ENCODE peak calls at places on chromosomes 11 and 22, in ten cellular contexts. D is H54, F is IMR-90, M is stomach, S is sigmoid colon, Z is Peyer's patch, N is transverse colon, P is erythroblast, B is tibial nerve, K is A549. Y is an unnamed sample.

GRCh38 chr22:40209945-40210485 is 32.3 kb downstream of the TNRC6B start:
- DNase-seq in D (no peak), F (no peak), M (no peak), S (no peak), Z (no peak), N (no peak), P (no peak), B (no peak), K (no peak), Y (no peak)

GRCh38 chr22:25452116-25452700 is 112.3 kb upstream of the GRK3 start:
- DNase-seq in D (no peak), F (peak; percentile 37), M (no peak), S (no peak), Z (no peak), N (no peak), P (no peak), B (no peak), K (no peak), Y (no peak)

GRCh38 chr11:20355221-20356219 is 8.0 kb upstream of the HTATIP2 start:
- DNase-seq in D (no peak), F (peak; percentile 58), M (peak; percentile 35), S (no peak), Z (no peak), N (peak; percentile 51), P (peak; percentile 52), B (no peak), K (peak; percentile 52), Y (no peak)

GRCh38 chr11:31820438-31820818 is 9.3 kb upstream of the PAX6 start:
- DNase-seq in D (no peak), F (no peak), M (no peak), S (no peak), Z (peak; percentile 45), N (no peak), P (no peak), B (no peak), K (no peak), Y (no peak)

GRCh38 chr22:46113910-46114517 is 36.3 kb upstream of the PPARA start:
- DNase-seq in D (no peak), F (no peak), M (no peak), S (peak; percentile 89), Z (no peak), N (no peak), P (no peak), B (no peak), K (no peak), Y (no peak)

GRCh38 chr11:8671651-8672062 is 10.8 kb downstream of the TRIM66 start:
- DNase-seq in D (peak; percentile 49), F (peak; percentile 87), M (no peak), S (peak; percentile 82), Z (no peak), N (no peak), P (no peak), B (no peak), K (no peak), Y (no peak)

GRCh38 chr11:76834151-76834550 is 26.6 kb upstream of the ACER3 start:
- DNase-seq in D (no peak), F (peak; percentile 63), M (no peak), S (no peak), Z (no peak), N (no peak), P (no peak), B (no peak), K (no peak), Y (no peak)

GRCh38 chr11:130771708-130772107 is 144.6 kb downstream of the SNX19 start:
- DNase-seq in D (no peak), F (peak; percentile 46), M (no peak), S (no peak), Z (no peak), N (no peak), P (no peak), B (no peak), K (no peak), Y (no peak)

GRCh38 chr11:106030609-106031008 is 8.6 kb upstream of the MSANTD4 start:
- DNase-seq in D (no peak), F (no peak), M (no peak), S (no peak), Z (no peak), N (no peak), P (no peak), B (no peak), K (no peak), Y (no peak)

GRCh38 chr11:33344611-33345010 is 87.4 kb downstream of the HIPK3 start:
- DNase-seq in D (no peak), F (peak; percentile 18), M (no peak), S (no peak), Z (no peak), N (no peak), P (no peak), B (no peak), K (no peak), Y (no peak)

GRCh38 chr11:33350287-33350686 is 93.1 kb downstream of the HIPK3 start:
- DNase-seq in D (no peak), F (no peak), M (no peak), S (no peak), Z (no peak), N (no peak), P (no peak), B (no peak), K (no peak), Y (no peak)

GRCh38 chr11:33347490-33348125 is 90.4 kb downstream of the HIPK3 start:
- DNase-seq in D (no peak), F (no peak), M (no peak), S (no peak), Z (no peak), N (no peak), P (peak; percentile 43), B (no peak), K (no peak), Y (peak; percentile 84)
- TF ChIP-seq POLR2A in D (no peak), F (no peak), M (no peak), S (no peak), Z (no peak), N (no peak), P (no peak), B (no peak), K (no peak), Y (no peak)

GRCh38 chr11:62908468-62909072 is 12.6 kb downstream of the CHRM1 start:
- DNase-seq in D (no peak), F (no peak), M (peak; percentile 48), S (no peak), Z (no peak), N (no peak), P (no peak), B (no peak), K (no peak), Y (no peak)

GRCh38 chr11:62912268-62912667 is 8.9 kb downstream of the CHRM1 start:
- DNase-seq in D (no peak), F (no peak), M (no peak), S (no peak), Z (no peak), N (no peak), P (no peak), B (no peak), K (no peak), Y (no peak)

GRCh38 chr11:62911137-62912130 is 9.7 kb downstream of the CHRM1 start:
- DNase-seq in D (no peak), F (no peak), M (no peak), S (no peak), Z (no peak), N (no peak), P (no peak), B (no peak), K (no peak), Y (no peak)

GRCh38 chr11:62910141-62910882 is 10.9 kb downstream of the CHRM1 start:
- DNase-seq in D (no peak), F (no peak), M (no peak), S (no peak), Z (no peak), N (no peak), P (no peak), B (no peak), K (no peak), Y (no peak)

DNA sequence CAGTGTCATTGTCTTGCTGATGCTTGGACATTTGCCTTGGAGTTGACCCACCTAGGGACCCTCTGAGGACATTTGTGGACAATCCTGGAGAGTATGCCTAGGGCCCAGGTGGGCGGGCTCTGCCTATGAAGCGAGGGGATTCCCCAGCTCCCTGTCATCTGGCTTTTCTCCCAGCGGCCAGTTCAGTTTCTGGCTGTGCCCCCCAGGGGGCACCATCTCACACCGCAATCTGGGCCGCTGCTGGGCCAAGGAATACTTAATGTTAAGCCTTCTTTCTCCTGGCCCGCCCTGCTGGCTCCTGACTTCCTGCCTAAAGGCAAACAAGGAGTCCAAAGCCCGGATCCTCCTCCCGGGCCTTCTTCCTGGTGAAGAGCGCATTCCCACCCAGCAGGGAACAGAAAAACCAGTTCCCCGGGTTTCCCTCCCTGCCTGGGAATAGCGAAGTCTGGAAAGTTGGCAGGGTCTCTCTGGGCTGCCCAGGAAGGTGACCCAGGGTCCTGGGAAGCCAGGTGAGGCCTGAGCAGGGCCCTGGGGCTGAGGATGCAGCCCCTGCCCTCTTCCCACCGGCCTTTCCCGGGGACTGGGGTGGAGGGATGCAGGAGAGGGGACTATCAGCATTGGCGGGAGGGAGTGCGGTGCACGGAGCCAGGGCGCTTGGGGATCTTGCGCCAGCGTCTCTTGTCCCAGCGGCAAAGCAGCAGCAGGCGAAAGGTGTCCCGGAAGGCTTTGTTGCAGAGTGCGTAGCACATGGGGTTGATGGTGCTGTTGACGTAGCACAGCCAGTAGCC is 11.9 kb downstream of the CHRM1 start:
- DNase-seq in D (peak; percentile 79), F (peak; percentile 73), M (peak; percentile 90), S (peak; percentile 72), Z (peak; percentile 80), N (peak; percentile 85), P (peak; percentile 18), B (peak; percentile 25), K (peak; percentile 70), Y (no peak)
- TF ChIP-seq POLR2A in D (no peak), F (no peak), M (no peak), S (no peak), Z (no peak), N (no peak), P (no peak), B (no peak), K (no peak), Y (no peak)

GRCh38 chr11:46700251-46701077 is at the start of the genes ARHGAP1 and ZNF408:
- DNase-seq in D (peak; percentile 88), F (peak; percentile 98), M (peak; percentile 99), S (peak; percentile 99), Z (peak; percentile 99), N (peak; percentile 100), P (peak; percentile 99), B (peak; percentile 99), K (peak; percentile 89), Y (peak; percentile 100)
- TF ChIP-seq POLR2A in D (peak; percentile 96), F (peak; percentile 95), M (peak; percentile 92), S (peak; percentile 70), Z (peak; percentile 95), N (peak; percentile 97), P (peak; percentile 66), B (peak; percentile 58), K (peak; percentile 76), Y (no peak)

DNA sequence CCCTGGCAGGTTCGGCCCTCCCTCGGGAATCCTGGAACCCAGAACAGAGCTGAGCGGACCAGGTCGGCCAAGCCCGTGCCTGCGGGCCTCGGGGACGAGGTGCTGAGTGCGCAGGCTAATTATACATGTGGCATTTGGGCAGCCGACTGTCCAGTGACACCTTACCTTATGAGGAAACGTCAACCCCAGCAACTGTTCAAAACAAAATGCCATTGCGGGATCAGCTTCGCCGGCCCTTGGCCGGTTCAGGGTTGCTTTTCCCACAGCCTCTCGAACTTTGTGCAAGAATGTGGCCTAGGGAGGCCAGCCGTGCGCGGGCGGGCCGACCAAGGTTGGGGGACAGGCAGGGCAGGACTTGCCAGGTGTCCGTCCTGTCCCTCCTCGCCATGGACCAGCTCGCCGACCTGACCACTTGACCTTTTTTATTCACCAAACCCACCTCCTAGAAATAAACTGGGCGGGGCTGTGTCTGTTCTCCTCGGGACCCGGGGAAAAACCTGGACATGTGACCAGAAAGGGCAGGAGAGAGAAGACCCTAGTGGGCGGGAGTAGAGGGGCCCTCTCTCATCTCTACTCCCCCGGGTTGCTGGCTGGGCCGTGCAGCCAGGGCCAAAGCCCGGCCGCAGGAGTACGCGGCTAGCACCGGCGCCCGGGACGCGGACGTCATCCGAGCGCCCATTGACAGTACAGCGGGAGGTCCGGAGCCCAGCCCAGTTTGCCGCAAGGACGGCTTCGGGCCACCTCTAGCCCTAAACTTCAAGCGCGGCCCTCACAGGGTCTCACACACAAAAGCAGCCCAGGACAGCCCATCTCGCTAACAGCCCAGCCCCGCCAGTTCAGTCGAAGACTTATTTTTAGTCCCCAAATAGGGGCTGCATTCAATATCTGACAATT is 134.3 kb upstream of the C11orf58 start:
- DNase-seq in D (no peak), F (peak; percentile 58), M (peak; percentile 35), S (peak; percentile 65), Z (peak; percentile 73), N (peak; percentile 46), P (peak; percentile 88), B (peak; percentile 43), K (no peak), Y (peak; percentile 74)
- TF ChIP-seq POLR2A in D (no peak), F (no peak), M (no peak), S (no peak), Z (no peak), N (no peak), P (no peak), B (peak; percentile 30), K (no peak), Y (no peak)

Y was measured in spleen.